ENCODE peak calls at places on chromosome 1, in six cellular contexts. One of them, this sample, is unnamed.

GRCh38 chr1:240941706-240942370 is 329.9 kb upstream of the GREM2 start:
- DNase-seq in H9: no peak
- DNase-seq in H1: no peak
- DNase-seq in IMR-90: no peak
- DNase-seq in neuronal stem cell: no peak
- DNase-seq in trophoblast cell: no peak
- DNase-seq in this sample: no peak

GRCh38 chr1:34847094-34847493 is 12.5 kb downstream of the SMIM12 start:
- DNase-seq in H9: no peak
- DNase-seq in H1: no peak
- DNase-seq in IMR-90: no peak
- DNase-seq in neuronal stem cell: no peak
- DNase-seq in trophoblast cell: no peak
- DNase-seq in this sample: no peak

GRCh38 chr1:108568589-108568988 is 8.7 kb downstream of the EEIG2 start:
- DNase-seq in H9: no peak
- DNase-seq in H1: no peak
- DNase-seq in IMR-90: no peak
- DNase-seq in neuronal stem cell: no peak
- DNase-seq in trophoblast cell: no peak
- DNase-seq in this sample: no peak

GRCh38 chr1:221777434-221778072 is 35.7 kb upstream of the DUSP10 start:
- DNase-seq in H9: no peak
- DNase-seq in H1: no peak
- DNase-seq in IMR-90: no peak
- DNase-seq in neuronal stem cell: no peak
- DNase-seq in trophoblast cell: no peak
- DNase-seq in this sample: no peak

GRCh38 chr1:241950390-241950789 is 7.2 kb upstream of the BECN2 start:
- DNase-seq in H9: no peak
- DNase-seq in H1: no peak
- DNase-seq in IMR-90: peak; percentile 45
- DNase-seq in neuronal stem cell: no peak
- DNase-seq in trophoblast cell: no peak
- DNase-seq in this sample: no peak

GRCh38 chr1:110060662-110061060 is 9.8 kb downstream of the ALX3 start:
- DNase-seq in H9: no peak
- DNase-seq in H1: no peak
- DNase-seq in IMR-90: no peak
- DNase-seq in neuronal stem cell: no peak
- DNase-seq in trophoblast cell: no peak
- DNase-seq in this sample: no peak

GRCh38 chr1:172931340-172931739 is 119.4 kb downstream of the TNFSF18 start:
- DNase-seq in H9: no peak
- DNase-seq in H1: no peak
- DNase-seq in IMR-90: no peak
- DNase-seq in neuronal stem cell: no peak
- DNase-seq in trophoblast cell: no peak
- DNase-seq in this sample: no peak

GRCh38 chr1:60052634-60053033 is 20.9 kb downstream of the C1orf87 start:
- DNase-seq in H9: no peak
- DNase-seq in H1: no peak
- DNase-seq in IMR-90: no peak
- DNase-seq in neuronal stem cell: no peak
- DNase-seq in trophoblast cell: no peak
- DNase-seq in this sample: peak; percentile 3

GRCh38 chr1:43671626-43672330 is 21.8 kb downstream of the KDM4A start:
- DNase-seq in H9: no peak
- DNase-seq in H1: no peak
- DNase-seq in IMR-90: peak; percentile 82
- DNase-seq in neuronal stem cell: no peak
- DNase-seq in trophoblast cell: no peak
- DNase-seq in this sample: peak; percentile 61

GRCh38 chr1:168717906-168718891 is 10.8 kb downstream of the DPT start:
- DNase-seq in H9: no peak
- DNase-seq in H1: no peak
- DNase-seq in IMR-90: no peak
- DNase-seq in neuronal stem cell: no peak
- DNase-seq in trophoblast cell: peak; percentile 93
- DNase-seq in this sample: no peak

GRCh38 chr1:242427519-242427918 is 97.0 kb downstream of the PLD5 start:
- DNase-seq in H9: no peak
- DNase-seq in H1: no peak
- DNase-seq in IMR-90: no peak
- DNase-seq in neuronal stem cell: no peak
- DNase-seq in trophoblast cell: no peak
- DNase-seq in this sample: no peak

GRCh38 chr1:184745110-184745509 is 9.5 kb downstream of the EDEM3 start:
- DNase-seq in H9: no peak
- DNase-seq in H1: no peak
- DNase-seq in IMR-90: no peak
- DNase-seq in neuronal stem cell: no peak
- DNase-seq in trophoblast cell: no peak
- DNase-seq in this sample: no peak

GRCh38 chr1:227038401-227038800 is 98.3 kb downstream of the COQ8A start:
- DNase-seq in H9: no peak
- DNase-seq in H1: no peak
- DNase-seq in IMR-90: no peak
- DNase-seq in neuronal stem cell: no peak
- DNase-seq in trophoblast cell: no peak
- DNase-seq in this sample: no peak

GRCh38 chr1:208432346-208432745 is 188.2 kb upstream of the PLXNA2 start:
- DNase-seq in H9: no peak
- DNase-seq in H1: no peak
- DNase-seq in IMR-90: no peak
- DNase-seq in neuronal stem cell: no peak
- DNase-seq in trophoblast cell: no peak
- DNase-seq in this sample: no peak

GRCh38 chr1:53176452-53177344 is 19.9 kb upstream of the CPT2 start:
- DNase-seq in H9: no peak
- DNase-seq in H1: no peak
- DNase-seq in IMR-90: peak; percentile 59
- DNase-seq in neuronal stem cell: no peak
- DNase-seq in trophoblast cell: peak; percentile 13
- DNase-seq in this sample: peak; percentile 57

GRCh38 chr1:36879613-36880012 is 154.7 kb downstream of the GRIK3 start:
- DNase-seq in H9: peak; percentile 16
- DNase-seq in H1: peak; percentile 33
- DNase-seq in IMR-90: no peak
- DNase-seq in neuronal stem cell: no peak
- DNase-seq in trophoblast cell: no peak
- DNase-seq in this sample: no peak

GRCh38 chr1:64664287-64664686 is 80.6 kb upstream of the RAVER2 start:
- DNase-seq in H9: no peak
- DNase-seq in H1: no peak
- DNase-seq in IMR-90: no peak
- DNase-seq in neuronal stem cell: peak; percentile 32
- DNase-seq in trophoblast cell: no peak
- DNase-seq in this sample: no peak

GRCh38 chr1:54782588-54782987 is 18.3 kb upstream of the PARS2 start:
- DNase-seq in H9: no peak
- DNase-seq in H1: no peak
- DNase-seq in IMR-90: no peak
- DNase-seq in neuronal stem cell: no peak
- DNase-seq in trophoblast cell: no peak
- DNase-seq in this sample: no peak

GRCh38 chr1:42145190-42145716 is 8.0 kb upstream of the GUCA2B start:
- DNase-seq in H9: no peak
- DNase-seq in H1: peak; percentile 33
- DNase-seq in IMR-90: no peak
- DNase-seq in neuronal stem cell: no peak
- DNase-seq in trophoblast cell: no peak
- DNase-seq in this sample: no peak

DNA sequence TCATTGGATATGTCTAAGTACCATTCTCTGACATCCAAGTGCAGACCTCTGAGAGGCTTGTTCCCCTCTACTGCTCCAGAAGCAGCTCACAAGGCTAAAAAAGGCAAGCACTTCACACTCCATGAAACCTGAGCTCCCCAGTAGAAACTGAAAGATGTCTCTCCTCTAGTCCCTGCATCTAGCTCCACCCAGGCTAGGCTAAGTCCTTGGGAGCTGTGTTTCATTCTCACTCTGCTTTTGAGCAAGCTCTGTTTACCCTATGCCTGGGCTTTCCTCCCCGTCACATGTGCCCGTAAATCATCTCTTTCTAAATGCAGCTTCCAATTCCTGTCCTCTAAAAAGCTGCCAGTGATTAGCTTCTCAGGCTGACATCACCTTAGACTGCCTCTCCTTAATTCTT is 39.0 kb downstream of the LRRC71 start:
- DNase-seq in H9: no peak
- DNase-seq in H1: no peak
- DNase-seq in IMR-90: peak; percentile 77
- DNase-seq in neuronal stem cell: no peak
- DNase-seq in trophoblast cell: no peak
- DNase-seq in this sample: peak; percentile 85
- H2BK5ac ChIP-seq in H9: no peak overlapping the region
- H2BK5ac ChIP-seq in H1: no peak overlapping the region
- H2BK5ac ChIP-seq in IMR-90: no peak overlapping the region
- H2BK5ac ChIP-seq in neuronal stem cell: no peak overlapping the region
- H2BK5ac ChIP-seq in trophoblast cell: no peak overlapping the region
- H2BK5ac ChIP-seq in this sample: no peak overlapping the region

DNA sequence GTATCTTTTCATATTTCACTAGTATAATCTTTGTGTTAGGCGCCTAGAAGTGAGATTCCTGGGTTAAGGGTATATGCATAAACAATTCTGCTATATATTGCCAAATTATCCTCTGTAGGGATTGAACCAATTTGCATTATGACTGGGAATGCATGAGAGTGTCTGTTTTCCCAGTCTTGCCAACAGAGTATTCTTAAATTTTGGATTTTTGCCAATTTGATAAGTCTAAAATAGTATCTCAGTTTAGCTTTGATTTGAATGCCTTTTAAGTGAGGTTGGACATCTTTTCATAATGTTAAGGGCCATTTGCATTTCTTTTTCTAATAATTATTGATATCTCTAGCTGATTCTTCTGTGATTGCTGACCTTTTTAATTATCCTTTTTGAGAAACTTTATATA is 8.2 kb upstream of the AVPR1B start:
- DNase-seq in H9: no peak
- DNase-seq in H1: no peak
- DNase-seq in IMR-90: no peak
- DNase-seq in neuronal stem cell: no peak
- DNase-seq in trophoblast cell: no peak
- DNase-seq in this sample: no peak
- H4K91ac ChIP-seq in H9: no peak overlapping the region
- H4K91ac ChIP-seq in H1: no peak overlapping the region
- H4K91ac ChIP-seq in IMR-90: no peak overlapping the region
- H4K91ac ChIP-seq in neuronal stem cell: no peak overlapping the region
- H4K91ac ChIP-seq in trophoblast cell: no peak overlapping the region
- H4K91ac ChIP-seq in this sample: no peak overlapping the region

GRCh38 chr1:159938221-159938852 is 7.1 kb downstream of the IGSF9 start:
- DNase-seq in H9: no peak
- DNase-seq in H1: no peak
- DNase-seq in IMR-90: no peak
- DNase-seq in neuronal stem cell: no peak
- DNase-seq in trophoblast cell: no peak
- DNase-seq in this sample: no peak

GRCh38 chr1:159936284-159936904 is 9.0 kb downstream of the IGSF9 start:
- DNase-seq in H9: peak; percentile 84
- DNase-seq in H1: peak; percentile 100
- DNase-seq in IMR-90: no peak
- DNase-seq in neuronal stem cell: peak; percentile 72
- DNase-seq in trophoblast cell: peak; percentile 64
- DNase-seq in this sample: peak; percentile 45

GRCh38 chr1:159938905-159939587 is 6.4 kb downstream of the IGSF9 start:
- DNase-seq in H9: no peak
- DNase-seq in H1: no peak
- DNase-seq in IMR-90: no peak
- DNase-seq in neuronal stem cell: no peak
- DNase-seq in trophoblast cell: no peak
- DNase-seq in this sample: no peak

GRCh38 chr1:159935719-159936283 is 9.6 kb downstream of the IGSF9 start:
- DNase-seq in H9: no peak
- DNase-seq in H1: no peak
- DNase-seq in IMR-90: no peak
- DNase-seq in neuronal stem cell: no peak
- DNase-seq in trophoblast cell: no peak
- DNase-seq in this sample: peak; percentile 15

DNA sequence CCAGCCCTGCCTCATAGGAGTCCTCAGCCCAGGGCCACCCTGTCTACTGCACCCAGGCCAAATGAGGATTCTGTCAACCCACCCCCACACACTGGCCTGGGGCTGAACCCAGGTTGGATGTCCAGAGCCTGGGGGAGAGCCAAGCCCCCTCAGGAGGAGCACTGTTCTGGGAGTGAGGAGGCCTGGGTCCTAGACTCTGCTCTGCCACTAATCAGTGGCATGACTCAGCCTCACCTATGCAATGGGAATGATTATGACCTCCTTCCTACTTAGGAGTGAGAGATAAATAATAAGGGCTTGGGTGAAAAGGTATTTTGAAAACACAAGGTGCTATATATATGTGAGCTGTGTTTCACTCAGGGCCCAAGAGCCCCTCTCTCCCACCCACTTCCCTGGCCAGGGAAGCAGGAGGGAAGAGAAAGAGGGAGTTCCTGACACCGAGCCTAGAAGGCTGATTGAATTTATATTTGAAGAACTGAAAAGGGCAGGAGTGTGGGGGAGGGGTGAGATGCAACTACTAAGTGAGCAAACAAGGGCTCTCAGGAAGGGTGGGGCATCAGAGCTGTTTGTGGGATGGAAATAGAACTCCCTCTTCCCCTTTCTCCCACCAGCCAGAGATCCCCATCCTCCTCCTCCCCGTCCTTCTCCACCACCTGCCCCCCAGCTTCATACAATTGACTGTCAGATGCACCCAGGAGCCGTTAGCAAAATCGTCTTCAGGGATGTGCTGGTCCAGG is 8.2 kb downstream of the IGSF9 start:
- DNase-seq in H9: no peak
- DNase-seq in H1: no peak
- DNase-seq in IMR-90: no peak
- DNase-seq in neuronal stem cell: no peak
- DNase-seq in trophoblast cell: no peak
- DNase-seq in this sample: no peak
- H2BK5ac ChIP-seq in H9: no peak overlapping the region
- H2BK5ac ChIP-seq in H1: peak overlapping the region; percentile 73
- H2BK5ac ChIP-seq in IMR-90: no peak overlapping the region
- H2BK5ac ChIP-seq in neuronal stem cell: peak overlapping the region; percentile 44
- H2BK5ac ChIP-seq in trophoblast cell: no peak overlapping the region
- H2BK5ac ChIP-seq in this sample: no peak overlapping the region

GRCh38 chr1:102896771-102897170 is 211.6 kb downstream of the COL11A1 start:
- DNase-seq in H9: no peak
- DNase-seq in H1: no peak
- DNase-seq in IMR-90: no peak
- DNase-seq in neuronal stem cell: no peak
- DNase-seq in trophoblast cell: peak; percentile 54
- DNase-seq in this sample: no peak

GRCh38 chr1:102891868-102892625 is 216.3 kb downstream of the COL11A1 start:
- DNase-seq in H9: no peak
- DNase-seq in H1: no peak
- DNase-seq in IMR-90: peak; percentile 87
- DNase-seq in neuronal stem cell: no peak
- DNase-seq in trophoblast cell: no peak
- DNase-seq in this sample: peak; percentile 70

GRCh38 chr1:102897537-102897936 is 210.8 kb downstream of the COL11A1 start:
- DNase-seq in H9: no peak
- DNase-seq in H1: no peak
- DNase-seq in IMR-90: peak; percentile 75
- DNase-seq in neuronal stem cell: no peak
- DNase-seq in trophoblast cell: peak; percentile 71
- DNase-seq in this sample: peak; percentile 66

GRCh38 chr1:102899935-102900334 is 208.4 kb downstream of the COL11A1 start:
- DNase-seq in H9: no peak
- DNase-seq in H1: no peak
- DNase-seq in IMR-90: no peak
- DNase-seq in neuronal stem cell: no peak
- DNase-seq in trophoblast cell: no peak
- DNase-seq in this sample: no peak

GRCh38 chr1:102896286-102896685 is 212.0 kb downstream of the COL11A1 start:
- DNase-seq in H9: no peak
- DNase-seq in H1: no peak
- DNase-seq in IMR-90: no peak
- DNase-seq in neuronal stem cell: no peak
- DNase-seq in trophoblast cell: peak; percentile 42
- DNase-seq in this sample: no peak
- H4K91ac ChIP-seq in H9: no peak overlapping the region
- H4K91ac ChIP-seq in H1: no peak overlapping the region
- H4K91ac ChIP-seq in IMR-90: no peak overlapping the region
- H4K91ac ChIP-seq in neuronal stem cell: no peak overlapping the region
- H4K91ac ChIP-seq in trophoblast cell: no peak overlapping the region
- H4K91ac ChIP-seq in this sample: no peak overlapping the region

This sample was measured in mesenchymal stem cell.